ENCODE peak calls at places on chromosomes 3 and 15, in eight cellular contexts. I, C, V, U, F, M, E and L are unnamed samples.

GRCh38 chr3:10554746-10555145 is 49.4 kb upstream of the ATP2B2 start:
- DNase-seq in V (no peak), M (no peak), C (no peak), F (peak), E (no peak), I (no peak), U (no peak), L (no peak)

GRCh38 chr3:187737401-187738088 is 7.7 kb downstream of the BCL6 start:
- DNase-seq in E (peak), I (no peak), F (peak), M (peak), U (peak), V (peak), C (peak), L (peak)

GRCh38 chr3:149579838-149580542 is 77.8 kb downstream of the WWTR1 start:
- DNase-seq in U (no peak), M (no peak), V (no peak), I (no peak), F (no peak), E (no peak), C (no peak), L (no peak)

GRCh38 chr3:134483195-134483890 is 2.4 kb downstream of the ANAPC13 start:
- DNase-seq in V (no peak), M (no peak), C (no peak), U (no peak), F (no peak), I (no peak), E (no peak), L (no peak)

GRCh38 chr15:66563126-66563525 is 2.7 kb downstream of the LCTL start:
- DNase-seq in C (no peak), M (no peak), U (no peak), I (no peak), V (no peak), E (no peak), F (no peak), L (no peak)

GRCh38 chr3:100662113-100662823 is 47.0 kb upstream of the TFG start:
- DNase-seq in F (no peak), C (no peak), I (no peak), M (no peak), U (peak), V (no peak), E (no peak), L (no peak)

GRCh38 chr3:172648736-172649135 is 62.1 kb downstream of the NCEH1 start:
- DNase-seq in U (no peak), I (no peak), V (no peak), F (no peak), M (no peak), C (no peak), E (no peak), L (no peak)

GRCh38 chr3:158950131-158950901 is 148.5 kb downstream of the MFSD1 start:
- DNase-seq in C (no peak), F (no peak), M (no peak), E (no peak), U (no peak), I (no peak), V (no peak), L (no peak)

GRCh38 chr3:53114412-53115074 is 15.7 kb downstream of the RFT1 start:
- DNase-seq in C (no peak), V (no peak), U (no peak), M (no peak), F (no peak), I (no peak), E (no peak), L (no peak)

GRCh38 chr3:138673641-138674040 is 65.1 kb downstream of the FAIM start:
- DNase-seq in E (no peak), U (peak), V (no peak), I (no peak), F (no peak), C (no peak), M (no peak), L (no peak)

GRCh38 chr15:90883971-90884718 is at the start of gene FES:
- DNase-seq in F (peak), C (peak), U (peak), I (no peak), E (no peak), V (peak), M (no peak), L (peak)

GRCh38 chr15:27448234-27448633 is 477.3 kb downstream of the GABRG3 start:
- DNase-seq in M (no peak), F (no peak), U (no peak), V (no peak), I (no peak), E (no peak), C (no peak), L (no peak)

GRCh38 chr15:90402806-90403205 is 14.8 kb downstream of the IQGAP1 start:
- DNase-seq in F (no peak), M (no peak), I (no peak), V (no peak), U (no peak), C (no peak), E (no peak), L (no peak)

GRCh38 chr3:171776839-171777607 is 33.3 kb downstream of the PLD1 start:
- DNase-seq in E (no peak), I (no peak), C (no peak), F (no peak), U (no peak), V (no peak), M (no peak), L (no peak)

GRCh38 chr3:191356586-191357439 is 26.5 kb upstream of the UTS2B start:
- DNase-seq in U (peak), F (no peak), I (no peak), C (peak), M (no peak), E (no peak), V (peak), L (peak)

GRCh38 chr3:11718582-11719405 is 75.1 kb upstream of the VGLL4 start:
- DNase-seq in V (peak), F (peak), M (peak), I (peak), E (peak), U (peak), C (peak), L (peak)

GRCh38 chr15:43225201-43225949 is 4.6 kb upstream of the EPB42 start:
- DNase-seq in F (no peak), E (peak), I (peak), M (peak), C (no peak), U (peak), V (no peak), L (peak)

GRCh38 chr3:133535971-133536634 is 37.4 kb upstream of the CDV3 start:
- DNase-seq in I (no peak), M (no peak), E (no peak), C (peak), F (no peak), U (peak), V (no peak), L (peak)

GRCh38 chr3:49119439-49119838 is 1.2 kb downstream of the USP19 start:
- DNase-seq in V (no peak), C (no peak), E (no peak), U (no peak), M (no peak), F (no peak), I (no peak), L (no peak)

GRCh38 chr15:70437882-70438331 is 325.5 kb downstream of the UACA start:
- DNase-seq in I (no peak), M (no peak), E (no peak), F (peak), U (no peak), V (no peak), C (no peak), L (no peak)

GRCh38 chr3:13379191-13379830 is 40.8 kb downstream of the NUP210 start:
- DNase-seq in C (no peak), E (no peak), M (no peak), U (peak), I (no peak), F (no peak), V (peak), L (peak)

GRCh38 chr3:126986001-126986400 is 3.1 kb downstream of the PLXNA1 start:
- DNase-seq in U (peak), C (no peak), V (no peak), E (no peak), F (no peak), I (no peak), M (no peak), L (no peak)

GRCh38 chr15:41561104-41561776 is 2.2 kb downstream of the TYRO3 start:
- DNase-seq in V (no peak), E (no peak), M (no peak), U (no peak), C (no peak), I (no peak), F (no peak), L (no peak)

GRCh38 chr3:170089862-170090600 is 52.2 kb downstream of the GPR160 start:
- DNase-seq in F (no peak), V (no peak), C (no peak), E (no peak), I (no peak), U (no peak), M (no peak), L (no peak)

GRCh38 chr3:14110699-14111098 is 14.0 kb downstream of the CHCHD4 start:
- DNase-seq in V (no peak), E (no peak), F (no peak), I (no peak), M (no peak), C (no peak), U (no peak), L (no peak)

GRCh38 chr15:70799667-70800450 is 36.5 kb upstream of the UACA start:
- DNase-seq in I (no peak), F (no peak), V (peak), C (peak), U (peak), E (no peak), M (no peak), L (no peak)

GRCh38 chr15:26889298-26889898 is 22.5 kb downstream of the GABRA5 start:
- DNase-seq in C (peak), U (peak), I (no peak), M (peak), F (no peak), V (no peak), E (peak), L (no peak)

GRCh38 chr15:58732620-58733363 is 16.7 kb downstream of the ADAM10 start:
- DNase-seq in C (no peak), I (no peak), E (no peak), U (no peak), F (no peak), V (no peak), M (no peak), L (no peak)

GRCh38 chr3:36546196-36546595 is 165.9 kb downstream of the STAC start:
- DNase-seq in V (no peak), U (no peak), E (no peak), C (no peak), I (no peak), M (no peak), F (no peak), L (no peak)

GRCh38 chr3:86801921-86802320 is 189.0 kb downstream of the VGLL3 start:
- DNase-seq in F (no peak), I (no peak), M (no peak), V (no peak), E (no peak), U (no peak), C (no peak), L (no peak)

GRCh38 chr15:69903476-69904295 is 194.0 kb downstream of the TLE3 start:
- DNase-seq in V (no peak), C (no peak), U (no peak), I (no peak), M (no peak), F (no peak), E (no peak), L (no peak)

GRCh38 chr3:122911901-122912300 is 115.7 kb downstream of the SEMA5B start:
- DNase-seq in V (no peak), M (no peak), C (no peak), U (no peak), E (no peak), F (no peak), I (no peak), L (no peak)

GRCh38 chr15:65404196-65404872 is 18.4 kb downstream of the IGDCC4 start:
- DNase-seq in M (no peak), I (no peak), E (no peak), F (no peak), V (no peak), U (no peak), C (no peak), L (no peak)

GRCh38 chr3:138935864-138936762 is 10.8 kb downstream of the FOXL2 start:
- DNase-seq in C (peak), I (peak), V (peak), F (peak), E (peak), M (peak), U (peak), L (peak)

GRCh38 chr3:123753321-123753720 is 130.8 kb downstream of the MYLK start:
- DNase-seq in V (no peak), F (no peak), E (no peak), M (no peak), C (no peak), I (no peak), U (no peak), L (no peak)

GRCh38 chr3:14317057-14317553 is 85.3 kb upstream of the SLC6A6 start:
- DNase-seq in F (no peak), C (no peak), U (no peak), V (no peak), M (no peak), E (no peak), I (no peak), L (no peak)

GRCh38 chr3:73094951-73095350 is 33.5 kb downstream of the EBLN2 start:
- DNase-seq in U (peak), E (no peak), C (no peak), I (no peak), M (no peak), F (no peak), V (no peak), L (peak)

GRCh38 chr15:36978625-36979024 is 121.7 kb downstream of the MEIS2 start:
- DNase-seq in F (no peak), I (no peak), E (no peak), U (no peak), C (no peak), V (no peak), M (no peak), L (no peak)